ENCODE peak calls at places on chromosomes 1 and 21, in six cellular contexts. One of them, this sample, is unnamed.

GRCh38 chr21:28742527-28742926 is 250.2 kb downstream of the LTN1 start:
- DNase-seq in H9: no peak
- DNase-seq in IMR-90: peak
- DNase-seq in H1: no peak
- DNase-seq in mesendoderm: no peak
- DNase-seq in trophoblast cell: no peak
- DNase-seq in this sample: peak

GRCh38 chr1:78318011-78318410 is 172.8 kb upstream of the PTGFR start:
- DNase-seq in H9: no peak
- DNase-seq in mesendoderm: no peak
- DNase-seq in trophoblast cell: no peak
- DNase-seq in IMR-90: no peak
- DNase-seq in H1: no peak
- DNase-seq in this sample: no peak

GRCh38 chr1:217747156-217747769 is 116.1 kb downstream of the SPATA17 start:
- DNase-seq in H1: no peak
- DNase-seq in H9: no peak
- DNase-seq in trophoblast cell: peak
- DNase-seq in IMR-90: peak
- DNase-seq in mesendoderm: peak
- DNase-seq in this sample: peak

GRCh38 chr1:47212636-47213229 is 19.3 kb downstream of the TAL1 start:
- DNase-seq in H9: no peak
- DNase-seq in IMR-90: no peak
- DNase-seq in H1: no peak
- DNase-seq in mesendoderm: no peak
- DNase-seq in trophoblast cell: no peak
- DNase-seq in this sample: no peak

GRCh38 chr1:24203404-24203803 is 16.3 kb upstream of the IFNLR1 start:
- DNase-seq in H1: no peak
- DNase-seq in trophoblast cell: no peak
- DNase-seq in mesendoderm: no peak
- DNase-seq in H9: no peak
- DNase-seq in IMR-90: no peak
- DNase-seq in this sample: no peak

GRCh38 chr1:111585461-111586100 is 34.0 kb upstream of the RAP1A start:
- DNase-seq in H9: no peak
- DNase-seq in trophoblast cell: no peak
- DNase-seq in IMR-90: no peak
- DNase-seq in mesendoderm: no peak
- DNase-seq in H1: no peak
- DNase-seq in this sample: no peak

GRCh38 chr1:167360120-167360519 is 139.4 kb downstream of the POU2F1 start:
- DNase-seq in H9: no peak
- DNase-seq in H1: no peak
- DNase-seq in mesendoderm: no peak
- DNase-seq in IMR-90: peak
- DNase-seq in trophoblast cell: no peak
- DNase-seq in this sample: peak

GRCh38 chr1:147723691-147724323 is 36.6 kb downstream of the GJA5 start:
- DNase-seq in trophoblast cell: peak
- DNase-seq in H9: peak
- DNase-seq in IMR-90: no peak
- DNase-seq in H1: peak
- DNase-seq in mesendoderm: peak
- DNase-seq in this sample: peak

GRCh38 chr21:32844076-32844475 is 72.5 kb upstream of the PAXBP1 start:
- DNase-seq in mesendoderm: no peak
- DNase-seq in H1: no peak
- DNase-seq in IMR-90: no peak
- DNase-seq in trophoblast cell: no peak
- DNase-seq in H9: no peak
- DNase-seq in this sample: no peak

GRCh38 chr1:77406661-77407060 is 124.8 kb downstream of the AK5 start:
- DNase-seq in mesendoderm: no peak
- DNase-seq in IMR-90: peak
- DNase-seq in H1: no peak
- DNase-seq in trophoblast cell: no peak
- DNase-seq in H9: no peak
- DNase-seq in this sample: peak

GRCh38 chr1:1624443-1625403 is 7.2 kb upstream of the MMP23B start:
- DNase-seq in trophoblast cell: no peak
- DNase-seq in mesendoderm: peak
- DNase-seq in H9: no peak
- DNase-seq in IMR-90: no peak
- DNase-seq in H1: no peak
- DNase-seq in this sample: no peak

GRCh38 chr1:3061981-3062615 is 6.9 kb upstream of the PRDM16 start:
- DNase-seq in H1: no peak
- DNase-seq in trophoblast cell: no peak
- DNase-seq in H9: peak
- DNase-seq in IMR-90: no peak
- DNase-seq in mesendoderm: peak
- DNase-seq in this sample: no peak
- H3K18ac ChIP-seq in H1: no peak
- H3K18ac ChIP-seq in trophoblast cell: peak
- H3K18ac ChIP-seq in H9: no peak
- H3K18ac ChIP-seq in IMR-90: no peak
- H3K18ac ChIP-seq in mesendoderm: no peak
- H3K18ac ChIP-seq in this sample: no peak

GRCh38 chr21:42959754-42960153 is 14.6 kb upstream of the PKNOX1 start:
- DNase-seq in trophoblast cell: no peak
- DNase-seq in IMR-90: no peak
- DNase-seq in H1: peak
- DNase-seq in mesendoderm: no peak
- DNase-seq in H9: peak
- DNase-seq in this sample: no peak
- H3K27ac ChIP-seq in trophoblast cell: peak
- H3K27ac ChIP-seq in IMR-90: no peak
- H3K27ac ChIP-seq in H1: peak
- H3K27ac ChIP-seq in mesendoderm: no peak
- H3K27ac ChIP-seq in H9: peak
- H3K27ac ChIP-seq in this sample: no peak

GRCh38 chr1:203493901-203494300 is at the start of gene OPTC:
- DNase-seq in H9: no peak
- DNase-seq in mesendoderm: no peak
- DNase-seq in trophoblast cell: no peak
- DNase-seq in H1: no peak
- DNase-seq in IMR-90: no peak
- DNase-seq in this sample: no peak
- H3K18ac ChIP-seq in H9: no peak
- H3K18ac ChIP-seq in mesendoderm: no peak
- H3K18ac ChIP-seq in trophoblast cell: no peak
- H3K18ac ChIP-seq in H1: no peak
- H3K18ac ChIP-seq in IMR-90: no peak
- H3K18ac ChIP-seq in this sample: no peak

DNA sequence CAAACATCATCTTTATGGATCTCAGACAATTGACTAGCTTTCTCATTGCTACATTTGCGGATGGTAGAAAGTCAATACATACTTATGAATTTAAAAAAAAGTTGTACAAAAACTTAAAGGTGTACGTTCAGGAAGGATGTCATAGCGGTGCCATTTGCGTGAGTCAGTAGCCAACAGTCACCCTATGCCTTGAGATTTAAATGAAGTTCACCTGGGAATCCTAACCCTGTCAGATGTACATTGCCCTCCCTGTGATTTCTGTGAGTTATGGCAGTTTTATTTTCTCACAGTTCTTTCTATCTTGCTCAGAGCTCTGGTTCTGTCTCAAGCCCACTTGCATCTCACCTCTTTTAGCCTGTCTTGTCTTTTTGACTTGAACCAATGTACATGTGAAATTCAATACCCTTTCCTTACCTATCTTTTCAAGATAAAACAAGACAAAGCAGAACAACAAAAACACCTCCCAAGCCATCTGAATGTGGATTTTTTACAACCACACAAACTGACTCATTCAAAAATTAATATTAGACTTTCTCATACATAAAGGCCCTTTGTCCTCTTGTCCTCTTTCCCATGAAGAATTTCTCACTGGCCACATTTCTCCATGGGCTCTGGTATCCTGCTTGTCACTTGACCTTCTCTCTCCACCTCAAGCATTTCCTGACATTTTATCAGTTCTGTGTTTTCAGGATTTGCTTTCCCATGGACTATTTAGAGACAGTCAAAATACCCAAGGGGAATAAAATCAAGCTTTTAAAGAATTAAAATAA is 25.3 kb upstream of the ZNF697 start:
- DNase-seq in H9: no peak
- DNase-seq in H1: no peak
- DNase-seq in IMR-90: peak
- DNase-seq in trophoblast cell: peak
- DNase-seq in mesendoderm: peak
- DNase-seq in this sample: no peak
- H3K27ac ChIP-seq in H9: no peak
- H3K27ac ChIP-seq in H1: no peak
- H3K27ac ChIP-seq in IMR-90: no peak
- H3K27ac ChIP-seq in trophoblast cell: peak
- H3K27ac ChIP-seq in mesendoderm: peak
- H3K27ac ChIP-seq in this sample: peak